ENCODE peak calls at places on chromosomes 6 and 20, in seven cellular contexts. One of them, this sample, is unnamed.

GRCh38 chr20:8388146-8388545 is 256.1 kb downstream of the PLCB1 start:
- DNase-seq in uterus: no peak
- DNase-seq in ovary: no peak
- DNase-seq in Panc1: no peak
- DNase-seq in PC-3: peak; percentile 44
- DNase-seq in BE2C: no peak
- DNase-seq in prostate gland: no peak
- DNase-seq in this sample: no peak

GRCh38 chr6:12528581-12529363 is 187.8 kb upstream of the PHACTR1 start:
- DNase-seq in PC-3: no peak
- DNase-seq in prostate gland: no peak
- DNase-seq in uterus: no peak
- DNase-seq in ovary: no peak
- DNase-seq in BE2C: peak; percentile 66
- DNase-seq in Panc1: no peak
- DNase-seq in this sample: no peak

GRCh38 chr20:3407426-3408250 is at the start of gene DNAAF9:
- DNase-seq in BE2C: peak; percentile 89
- DNase-seq in Panc1: no peak
- DNase-seq in uterus: peak; percentile 72
- DNase-seq in PC-3: peak; percentile 74
- DNase-seq in prostate gland: peak; percentile 76
- DNase-seq in ovary: peak; percentile 82
- DNase-seq in this sample: peak; percentile 60

GRCh38 chr6:5398530-5398929 is 137.2 kb downstream of the FARS2 start:
- DNase-seq in BE2C: no peak
- DNase-seq in uterus: no peak
- DNase-seq in Panc1: peak; percentile 20
- DNase-seq in ovary: no peak
- DNase-seq in prostate gland: no peak
- DNase-seq in PC-3: peak; percentile 81
- DNase-seq in this sample: no peak

GRCh38 chr6:157954150-157955117 is 27.2 kb upstream of the SYNJ2 start:
- DNase-seq in prostate gland: peak; percentile 64
- DNase-seq in Panc1: no peak
- DNase-seq in PC-3: peak; percentile 50
- DNase-seq in BE2C: no peak
- DNase-seq in ovary: no peak
- DNase-seq in uterus: no peak
- DNase-seq in this sample: no peak

GRCh38 chr20:61786230-61786629 is 279.5 kb downstream of the TAF4 start:
- DNase-seq in Panc1: no peak
- DNase-seq in ovary: no peak
- DNase-seq in prostate gland: peak; percentile 30
- DNase-seq in BE2C: no peak
- DNase-seq in uterus: no peak
- DNase-seq in PC-3: no peak
- DNase-seq in this sample: no peak

GRCh38 chr6:116568111-116568510 is 3.2 kb upstream of the RWDD1 start:
- DNase-seq in uterus: no peak
- DNase-seq in PC-3: no peak
- DNase-seq in Panc1: no peak
- DNase-seq in BE2C: no peak
- DNase-seq in ovary: no peak
- DNase-seq in prostate gland: no peak
- DNase-seq in this sample: no peak

GRCh38 chr6:85669735-85670194 is 27.1 kb upstream of the SYNCRIP start:
- DNase-seq in Panc1: no peak
- DNase-seq in prostate gland: no peak
- DNase-seq in PC-3: peak; percentile 37
- DNase-seq in uterus: no peak
- DNase-seq in BE2C: no peak
- DNase-seq in ovary: no peak
- DNase-seq in this sample: peak; percentile 24

GRCh38 chr6:149938571-149939462 is 3.0 kb upstream of the ULBP2 start:
- DNase-seq in Panc1: no peak
- DNase-seq in BE2C: no peak
- DNase-seq in prostate gland: no peak
- DNase-seq in PC-3: peak; percentile 27
- DNase-seq in uterus: no peak
- DNase-seq in ovary: peak; percentile 13
- DNase-seq in this sample: peak; percentile 30
- H3K27me3 ChIP-seq in Panc1: peaks cover 15% of the 10 kb centered on the region
- H3K27me3 ChIP-seq in BE2C: peaks cover 60% of the 10 kb centered on the region
- H3K27me3 ChIP-seq in prostate gland: peaks cover 35% of the 10 kb centered on the region
- H3K27me3 ChIP-seq in PC-3: no peaks in the 10 kb centered on the region
- H3K27me3 ChIP-seq in uterus: peaks cover 65% of the 10 kb centered on the region
- H3K27me3 ChIP-seq in ovary: peaks cover 3% of the 10 kb centered on the region
- H3K27me3 ChIP-seq in this sample: peaks cover 71% of the 10 kb centered on the region

GRCh38 chr20:20755227-20755626 is 42.8 kb upstream of the RALGAPA2 start:
- DNase-seq in PC-3: no peak
- DNase-seq in BE2C: no peak
- DNase-seq in ovary: no peak
- DNase-seq in Panc1: no peak
- DNase-seq in uterus: no peak
- DNase-seq in prostate gland: no peak
- DNase-seq in this sample: no peak

GRCh38 chr20:20754758-20755157 is 42.3 kb upstream of the RALGAPA2 start:
- DNase-seq in PC-3: no peak
- DNase-seq in BE2C: no peak
- DNase-seq in prostate gland: no peak
- DNase-seq in ovary: no peak
- DNase-seq in Panc1: no peak
- DNase-seq in uterus: no peak
- DNase-seq in this sample: no peak

GRCh38 chr20:20755674-20756319 is 43.4 kb upstream of the RALGAPA2 start:
- DNase-seq in uterus: no peak
- DNase-seq in Panc1: no peak
- DNase-seq in PC-3: no peak
- DNase-seq in BE2C: no peak
- DNase-seq in prostate gland: no peak
- DNase-seq in ovary: no peak
- DNase-seq in this sample: no peak

DNA sequence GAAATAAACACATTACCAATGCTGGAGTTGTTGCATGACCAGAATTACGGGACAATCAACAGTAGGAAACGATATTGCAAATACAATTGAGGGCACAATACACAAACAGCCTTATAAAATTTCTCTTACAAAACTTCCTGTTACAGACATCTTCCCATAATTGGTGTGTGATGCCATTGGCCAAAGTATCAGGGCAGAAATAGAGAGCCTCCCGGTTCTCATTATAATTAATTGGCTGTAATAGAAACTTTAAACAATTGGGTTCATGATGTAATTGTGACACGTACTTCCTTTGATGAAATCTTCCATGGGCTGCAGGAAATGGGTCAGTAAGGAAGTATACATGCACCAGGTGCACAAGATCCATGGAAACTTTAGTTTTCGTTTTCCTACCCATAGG is 40.3 kb upstream of the RALGAPA2 start:
- DNase-seq in ovary: no peak
- DNase-seq in PC-3: no peak
- DNase-seq in Panc1: no peak
- DNase-seq in uterus: no peak
- DNase-seq in BE2C: no peak
- DNase-seq in prostate gland: peak; percentile 46
- DNase-seq in this sample: no peak
- H3K27me3 ChIP-seq in ovary: no peaks in the 10 kb centered on the region
- H3K27me3 ChIP-seq in PC-3: peaks cover 75% of the 10 kb centered on the region
- H3K27me3 ChIP-seq in Panc1: no peaks in the 10 kb centered on the region
- H3K27me3 ChIP-seq in uterus: no peaks in the 10 kb centered on the region
- H3K27me3 ChIP-seq in BE2C: peaks cover 23% of the 10 kb centered on the region
- H3K27me3 ChIP-seq in prostate gland: no peaks in the 10 kb centered on the region
- H3K27me3 ChIP-seq in this sample: no peaks in the 10 kb centered on the region

DNA sequence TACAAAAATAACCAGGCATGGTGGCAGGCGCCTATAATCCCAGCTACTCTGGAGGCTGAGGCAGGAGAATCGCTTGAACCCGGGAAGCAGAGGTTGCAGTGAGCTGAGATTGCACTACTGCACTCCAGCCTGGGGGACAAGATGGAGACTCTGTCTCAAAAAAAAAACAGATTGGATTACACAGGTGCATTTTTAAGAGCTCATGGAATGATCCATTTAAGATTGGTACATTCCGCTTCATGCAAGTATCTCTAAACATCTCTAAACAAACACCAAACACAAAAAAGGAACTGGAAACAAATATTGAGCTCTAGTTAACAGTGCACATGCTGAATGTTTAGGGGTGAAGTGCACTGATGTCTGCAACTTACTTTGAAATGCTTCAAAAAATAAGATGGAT is 154.3 kb downstream of the GRM4 start:
- DNase-seq in BE2C: no peak
- DNase-seq in prostate gland: no peak
- DNase-seq in Panc1: no peak
- DNase-seq in ovary: no peak
- DNase-seq in PC-3: no peak
- DNase-seq in uterus: no peak
- DNase-seq in this sample: no peak
- H3K27me3 ChIP-seq in BE2C: no peaks in the 10 kb centered on the region
- H3K27me3 ChIP-seq in prostate gland: no peaks in the 10 kb centered on the region
- H3K27me3 ChIP-seq in Panc1: no peaks in the 10 kb centered on the region
- H3K27me3 ChIP-seq in ovary: no peaks in the 10 kb centered on the region
- H3K27me3 ChIP-seq in PC-3: peaks cover 32% of the 10 kb centered on the region
- H3K27me3 ChIP-seq in uterus: no peaks in the 10 kb centered on the region
- H3K27me3 ChIP-seq in this sample: peaks cover 5% of the 10 kb centered on the region

GRCh38 chr20:59125332-59125731 is 38.3 kb upstream of the ZNF831 start:
- DNase-seq in PC-3: no peak
- DNase-seq in Panc1: no peak
- DNase-seq in BE2C: no peak
- DNase-seq in uterus: no peak
- DNase-seq in ovary: no peak
- DNase-seq in prostate gland: no peak
- DNase-seq in this sample: no peak
- H3K27me3 ChIP-seq in PC-3: peaks cover 87% of the 10 kb centered on the region
- H3K27me3 ChIP-seq in Panc1: peaks cover 2% of the 10 kb centered on the region
- H3K27me3 ChIP-seq in BE2C: no peaks in the 10 kb centered on the region
- H3K27me3 ChIP-seq in uterus: no peaks in the 10 kb centered on the region
- H3K27me3 ChIP-seq in ovary: no peaks in the 10 kb centered on the region
- H3K27me3 ChIP-seq in prostate gland: no peaks in the 10 kb centered on the region
- H3K27me3 ChIP-seq in this sample: no peaks in the 10 kb centered on the region

GRCh38 chr6:50850860-50851259 is 32.2 kb downstream of the TFAP2B start:
- DNase-seq in prostate gland: no peak
- DNase-seq in BE2C: no peak
- DNase-seq in PC-3: no peak
- DNase-seq in ovary: no peak
- DNase-seq in Panc1: no peak
- DNase-seq in uterus: no peak
- DNase-seq in this sample: no peak
- H3K27me3 ChIP-seq in prostate gland: peaks cover 36% of the 10 kb centered on the region
- H3K27me3 ChIP-seq in BE2C: no peaks in the 10 kb centered on the region
- H3K27me3 ChIP-seq in PC-3: peaks cover 52% of the 10 kb centered on the region
- H3K27me3 ChIP-seq in ovary: no peaks in the 10 kb centered on the region
- H3K27me3 ChIP-seq in Panc1: no peaks in the 10 kb centered on the region
- H3K27me3 ChIP-seq in uterus: peaks cover 38% of the 10 kb centered on the region
- H3K27me3 ChIP-seq in this sample: peaks cover 59% of the 10 kb centered on the region

GRCh38 chr6:159505140-159505922 is 187.7 kb downstream of the SOD2 start:
- DNase-seq in Panc1: no peak
- DNase-seq in uterus: no peak
- DNase-seq in PC-3: no peak
- DNase-seq in ovary: no peak
- DNase-seq in BE2C: no peak
- DNase-seq in prostate gland: no peak
- DNase-seq in this sample: no peak
- H3K27me3 ChIP-seq in Panc1: no peaks in the 10 kb centered on the region
- H3K27me3 ChIP-seq in uterus: no peaks in the 10 kb centered on the region
- H3K27me3 ChIP-seq in PC-3: peaks cover 11% of the 10 kb centered on the region
- H3K27me3 ChIP-seq in ovary: no peaks in the 10 kb centered on the region
- H3K27me3 ChIP-seq in BE2C: no peaks in the 10 kb centered on the region
- H3K27me3 ChIP-seq in prostate gland: no peaks in the 10 kb centered on the region
- H3K27me3 ChIP-seq in this sample: no peaks in the 10 kb centered on the region